ENCODE peak calls at places on chromosomes 3 and 15, in four cellular contexts. One of them, this sample, is unnamed.

GRCh38 chr3:184565421-184566211 is 4.0 kb downstream of the EPHB3 start:
- DNase-seq in K562: no peak
- DNase-seq in GM12878: no peak
- DNase-seq in IMR-90: peak; percentile 90
- DNase-seq in this sample: no peak

GRCh38 chr3:170473358-170473757 is 54.7 kb downstream of the CLDN11 start:
- DNase-seq in K562: no peak
- DNase-seq in GM12878: no peak
- DNase-seq in IMR-90: no peak
- DNase-seq in this sample: no peak

GRCh38 chr3:194623449-194624290 is 9.5 kb downstream of the TMEM44 start:
- DNase-seq in K562: no peak
- DNase-seq in GM12878: no peak
- DNase-seq in IMR-90: no peak
- DNase-seq in this sample: no peak

GRCh38 chr15:78691873-78692421 is 50.9 kb upstream of the CHRNB4 start:
- DNase-seq in K562: no peak
- DNase-seq in GM12878: no peak
- DNase-seq in IMR-90: no peak
- DNase-seq in this sample: no peak

GRCh38 chr3:7204848-7205156 is 343.9 kb downstream of the GRM7 start:
- DNase-seq in K562: no peak
- DNase-seq in GM12878: peak; percentile 41
- DNase-seq in IMR-90: no peak
- DNase-seq in this sample: no peak

GRCh38 chr3:64743166-64743565 is 55.4 kb upstream of the ADAMTS9 start:
- DNase-seq in K562: no peak
- DNase-seq in GM12878: no peak
- DNase-seq in IMR-90: no peak
- DNase-seq in this sample: no peak

GRCh38 chr15:90497912-90498311 is 31.8 kb upstream of the CRTC3 start:
- DNase-seq in K562: no peak
- DNase-seq in GM12878: no peak
- DNase-seq in IMR-90: no peak
- DNase-seq in this sample: no peak

GRCh38 chr3:124783696-124784095 is 53.4 kb downstream of the UMPS start:
- DNase-seq in K562: no peak
- DNase-seq in GM12878: no peak
- DNase-seq in IMR-90: peak; percentile 61
- DNase-seq in this sample: no peak

GRCh38 chr15:31326729-31327673 is at the start of gene KLF13:
- DNase-seq in K562: peak; percentile 55
- DNase-seq in GM12878: no peak
- DNase-seq in IMR-90: peak; percentile 64
- DNase-seq in this sample: peak; percentile 74

GRCh38 chr3:50137567-50137966 is 17.6 kb upstream of the SEMA3F start:
- DNase-seq in K562: no peak
- DNase-seq in GM12878: no peak
- DNase-seq in IMR-90: no peak
- DNase-seq in this sample: no peak

GRCh38 chr3:85790445-85791030 is 831.7 kb downstream of the CADM2 start:
- DNase-seq in K562: no peak
- DNase-seq in GM12878: no peak
- DNase-seq in IMR-90: no peak
- DNase-seq in this sample: no peak

GRCh38 chr15:22973286-22973685 is 6.9 kb downstream of the CYFIP1 start:
- DNase-seq in K562: no peak
- DNase-seq in GM12878: peak; percentile 42
- DNase-seq in IMR-90: no peak
- DNase-seq in this sample: no peak

GRCh38 chr15:36978625-36979024 is 121.7 kb downstream of the MEIS2 start:
- DNase-seq in K562: no peak
- DNase-seq in GM12878: no peak
- DNase-seq in IMR-90: no peak
- DNase-seq in this sample: no peak

GRCh38 chr15:36972704-36973103 is 127.6 kb downstream of the MEIS2 start:
- DNase-seq in K562: no peak
- DNase-seq in GM12878: no peak
- DNase-seq in IMR-90: no peak
- DNase-seq in this sample: no peak

GRCh38 chr15:36982441-36982840 is 117.9 kb downstream of the MEIS2 start:
- DNase-seq in K562: no peak
- DNase-seq in GM12878: no peak
- DNase-seq in IMR-90: peak; percentile 31
- DNase-seq in this sample: no peak

GRCh38 chr15:36977620-36978610 is 122.4 kb downstream of the MEIS2 start:
- DNase-seq in K562: no peak
- DNase-seq in GM12878: no peak
- DNase-seq in IMR-90: no peak
- DNase-seq in this sample: no peak
- TF ChIP-seq ELK1 in K562: no peak
- TF ChIP-seq ELK1 in GM12878: no peak
- TF ChIP-seq ELK1 in IMR-90: no peak
- TF ChIP-seq ELK1 in this sample: no peak

DNA sequence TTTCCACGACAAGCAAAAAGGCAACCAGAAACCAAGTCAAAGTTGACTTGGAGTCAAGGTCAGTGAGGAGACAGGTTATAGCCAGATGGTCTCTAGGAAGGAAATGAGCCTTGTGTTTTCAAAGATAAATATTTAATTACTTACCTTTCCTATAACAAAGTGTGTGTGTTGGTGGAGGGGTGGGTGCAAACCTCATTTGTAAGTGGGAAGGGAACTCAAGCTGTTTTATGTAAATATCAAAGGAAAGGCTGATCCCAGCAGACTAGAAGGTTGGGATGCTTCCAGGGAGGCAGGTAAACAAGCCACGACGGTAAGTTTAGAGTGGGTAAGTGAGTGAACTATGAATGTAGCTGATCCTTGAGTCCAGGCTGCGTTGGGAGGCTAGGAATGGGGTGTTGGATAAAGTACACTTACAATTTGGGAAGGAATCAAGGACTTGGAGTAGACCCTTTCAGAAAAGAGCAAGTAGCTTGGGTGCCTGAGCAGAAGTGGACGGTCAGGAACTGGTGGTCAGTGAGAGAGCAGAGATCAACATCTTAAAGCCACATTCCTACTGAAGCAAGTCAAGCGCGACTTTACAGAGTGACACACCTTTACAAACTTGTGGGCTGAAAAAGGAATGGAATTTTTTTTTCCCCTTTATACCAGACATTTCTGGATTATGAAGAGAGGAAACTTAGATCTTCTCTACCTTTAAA is 82.0 kb upstream of the TBL1XR1 start:
- DNase-seq in K562: no peak
- DNase-seq in GM12878: no peak
- DNase-seq in IMR-90: no peak
- DNase-seq in this sample: no peak
- TF ChIP-seq ELK1 in K562: no peak
- TF ChIP-seq ELK1 in GM12878: no peak
- TF ChIP-seq ELK1 in IMR-90: no peak
- TF ChIP-seq ELK1 in this sample: no peak

DNA sequence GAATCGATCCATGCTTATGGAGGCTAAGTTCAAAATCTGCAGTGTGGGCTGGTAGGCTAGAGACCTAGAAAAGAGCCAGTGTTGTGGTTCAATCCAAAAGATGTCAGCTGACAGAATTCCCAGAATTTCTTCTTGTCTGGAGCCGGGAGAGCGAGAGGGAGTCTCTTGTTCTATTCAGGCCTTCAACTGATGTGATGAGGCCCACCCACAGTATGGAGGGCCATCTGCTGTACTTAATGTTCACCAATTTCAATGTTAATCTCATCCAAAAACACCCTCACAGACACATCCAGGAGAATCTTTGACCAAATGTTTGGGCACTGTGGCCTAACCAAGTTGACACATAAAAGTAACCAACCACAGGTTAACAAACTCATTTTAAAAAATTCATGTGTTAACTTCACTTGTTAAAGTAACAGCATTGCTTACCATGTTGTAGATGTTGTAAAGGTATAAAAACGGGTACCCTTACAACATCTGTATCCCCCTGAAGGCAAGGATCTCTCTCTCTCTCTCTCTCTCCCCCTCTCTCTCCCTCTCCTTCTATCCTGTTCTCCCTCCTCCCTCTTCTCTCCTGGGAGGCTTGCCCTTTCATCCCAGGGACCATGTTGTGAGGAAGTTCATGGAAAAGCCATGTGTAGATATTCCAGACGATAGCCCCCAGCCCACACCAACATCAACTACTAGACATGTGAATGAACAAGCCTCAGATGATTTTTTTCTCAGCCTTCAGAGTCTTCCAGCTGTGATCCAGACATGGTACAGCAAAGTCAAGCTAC is 66.4 kb upstream of the CHD2 start:
- DNase-seq in K562: no peak
- DNase-seq in GM12878: no peak
- DNase-seq in IMR-90: no peak
- DNase-seq in this sample: no peak
- TF ChIP-seq ELK1 in K562: no peak
- TF ChIP-seq ELK1 in GM12878: no peak
- TF ChIP-seq ELK1 in IMR-90: no peak
- TF ChIP-seq ELK1 in this sample: no peak

DNA sequence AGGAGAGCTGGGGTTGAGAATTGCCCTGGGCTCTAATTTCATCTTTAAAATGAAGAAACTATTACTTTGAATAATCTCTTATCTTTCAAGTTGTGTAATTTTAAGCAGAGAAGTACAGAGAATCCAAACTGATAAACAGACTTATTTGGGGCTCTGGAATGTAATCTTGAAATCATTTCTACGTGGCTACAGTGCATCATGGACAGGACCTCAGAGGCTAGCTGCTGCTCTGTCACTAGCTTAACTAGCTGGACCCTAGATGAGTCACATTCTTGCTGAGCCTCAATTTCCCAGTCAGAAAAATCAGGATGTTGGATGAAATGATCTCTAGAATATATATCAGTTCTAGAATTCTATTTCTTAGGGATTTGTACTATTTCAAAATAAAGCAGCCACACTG is 47.3 kb downstream of the RASGRP1 start:
- DNase-seq in K562: no peak
- DNase-seq in GM12878: no peak
- DNase-seq in IMR-90: peak; percentile 77
- DNase-seq in this sample: no peak
- TF ChIP-seq ELK1 in K562: no peak
- TF ChIP-seq ELK1 in GM12878: no peak
- TF ChIP-seq ELK1 in IMR-90: no peak
- TF ChIP-seq ELK1 in this sample: no peak

GRCh38 chr3:15051531-15051930 is 13.6 kb downstream of the MRPS25 start:
- DNase-seq in K562: peak; percentile 79
- DNase-seq in GM12878: no peak
- DNase-seq in IMR-90: peak; percentile 20
- DNase-seq in this sample: peak; percentile 81
- TF ChIP-seq ELK1 in K562: no peak
- TF ChIP-seq ELK1 in GM12878: no peak
- TF ChIP-seq ELK1 in IMR-90: no peak
- TF ChIP-seq ELK1 in this sample: no peak

DNA sequence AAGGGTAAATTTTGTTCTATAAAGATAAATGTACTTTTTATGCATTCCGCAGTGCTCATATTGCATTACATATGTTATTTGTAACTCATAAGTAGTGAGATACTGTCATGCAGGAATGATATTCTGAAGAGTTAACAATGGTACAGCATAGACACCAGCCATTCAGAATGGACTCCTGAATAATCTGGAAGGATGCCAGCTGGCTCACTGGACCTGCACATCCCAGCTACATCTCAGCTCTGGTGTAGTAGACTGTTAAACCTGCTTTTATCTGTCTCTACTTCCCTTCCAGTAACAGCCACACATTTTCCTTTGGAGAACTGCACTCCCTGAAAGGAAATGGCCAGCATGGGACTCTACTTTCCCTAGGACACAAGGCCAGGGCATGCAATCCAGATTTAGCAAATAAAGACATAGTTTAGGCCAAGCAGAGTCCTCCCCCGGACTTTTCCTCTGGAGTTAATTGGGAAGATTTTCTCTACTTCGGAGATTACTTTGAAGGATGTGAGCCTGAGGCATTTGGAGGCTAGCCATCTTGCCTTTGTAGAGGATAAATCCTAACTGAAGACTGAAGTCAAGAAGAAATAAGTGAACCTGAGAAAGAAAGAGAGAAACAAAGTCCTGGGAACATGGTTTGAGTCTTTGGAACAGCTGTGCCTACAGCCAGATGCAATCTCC is 82.7 kb upstream of the TCF12 start:
- DNase-seq in K562: no peak
- DNase-seq in GM12878: no peak
- DNase-seq in IMR-90: peak; percentile 23
- DNase-seq in this sample: no peak
- TF ChIP-seq ELK1 in K562: no peak
- TF ChIP-seq ELK1 in GM12878: no peak
- TF ChIP-seq ELK1 in IMR-90: no peak
- TF ChIP-seq ELK1 in this sample: no peak

GRCh38 chr3:128080323-128080898 is 28.2 kb downstream of the SEC61A1 start:
- DNase-seq in K562: peak; percentile 30
- DNase-seq in GM12878: no peak
- DNase-seq in IMR-90: peak; percentile 98
- DNase-seq in this sample: no peak
- TF ChIP-seq ELK1 in K562: no peak
- TF ChIP-seq ELK1 in GM12878: no peak
- TF ChIP-seq ELK1 in IMR-90: no peak
- TF ChIP-seq ELK1 in this sample: no peak

GRCh38 chr15:100934166-100934565 is 15.0 kb downstream of the LRRK1 start:
- DNase-seq in K562: no peak
- DNase-seq in GM12878: no peak
- DNase-seq in IMR-90: no peak
- DNase-seq in this sample: no peak
- TF ChIP-seq ELK1 in K562: no peak
- TF ChIP-seq ELK1 in GM12878: no peak
- TF ChIP-seq ELK1 in IMR-90: no peak
- TF ChIP-seq ELK1 in this sample: no peak

GRCh38 chr15:39265261-39265660 is 315.6 kb upstream of the THBS1 start:
- DNase-seq in K562: no peak
- DNase-seq in GM12878: no peak
- DNase-seq in IMR-90: no peak
- DNase-seq in this sample: no peak

GRCh38 chr15:39267685-39268084 is 313.2 kb upstream of the THBS1 start:
- DNase-seq in K562: no peak
- DNase-seq in GM12878: no peak
- DNase-seq in IMR-90: no peak
- DNase-seq in this sample: no peak

GRCh38 chr15:39269352-39269751 is 311.5 kb upstream of the THBS1 start:
- DNase-seq in K562: no peak
- DNase-seq in GM12878: no peak
- DNase-seq in IMR-90: no peak
- DNase-seq in this sample: no peak

GRCh38 chr15:39269821-39270220 is 311.1 kb upstream of the THBS1 start:
- DNase-seq in K562: no peak
- DNase-seq in GM12878: no peak
- DNase-seq in IMR-90: no peak
- DNase-seq in this sample: no peak

GRCh38 chr15:39266882-39267281 is 314.0 kb upstream of the THBS1 start:
- DNase-seq in K562: no peak
- DNase-seq in GM12878: no peak
- DNase-seq in IMR-90: no peak
- DNase-seq in this sample: no peak
- TF ChIP-seq ELK1 in K562: no peak
- TF ChIP-seq ELK1 in GM12878: no peak
- TF ChIP-seq ELK1 in IMR-90: no peak
- TF ChIP-seq ELK1 in this sample: no peak

This sample was measured in A549.